ENCODE peak calls at places on chromosomes 2 and 18, in eight cellular contexts. A is A549, K is body of pancreas, I is HepG2, B is HCT116, N is tibial nerve, R is heart left ventricle, V is GM12892. Z is an unnamed sample.

GRCh38 chr2:207135340-207135739 is 30.4 kb downstream of the KLF7 start:
- DNase-seq in A (no peak), K (no peak), I (no peak), B (no peak), N (no peak), R (no peak), V (no peak), Z (no peak)

GRCh38 chr2:231138699-231139098 is 13.9 kb upstream of the HTR2B start:
- DNase-seq in A (no peak), K (no peak), I (no peak), B (no peak), N (no peak), R (no peak), V (no peak), Z (no peak)

GRCh38 chr2:148990968-148991367 is 47.5 kb upstream of the LYPD6B start:
- DNase-seq in A (no peak), K (no peak), I (peak; percentile 9), B (no peak), N (no peak), R (no peak), V (no peak), Z (no peak)

GRCh38 chr2:5695641-5696350 is 3.6 kb downstream of the SOX11 start:
- DNase-seq in A (no peak), K (no peak), I (no peak), B (no peak), N (no peak), R (no peak), V (no peak), Z (no peak)

GRCh38 chr2:135637456-135638087 is 104.1 kb upstream of the UBXN4 start:
- DNase-seq in A (no peak), K (no peak), I (no peak), B (no peak), N (no peak), R (no peak), V (no peak), Z (no peak)

GRCh38 chr2:128371248-128371630 is 52.6 kb upstream of the HS6ST1 start:
- DNase-seq in A (no peak), K (no peak), I (no peak), B (no peak), N (no peak), R (no peak), V (no peak), Z (no peak)

GRCh38 chr2:193463016-193463415 is 1268.3 kb upstream of the TMEFF2 start:
- DNase-seq in A (no peak), K (no peak), I (no peak), B (no peak), N (no peak), R (no peak), V (no peak), Z (no peak)

GRCh38 chr2:221202431-221202830 is 369.7 kb downstream of the EPHA4 start:
- DNase-seq in A (no peak), K (no peak), I (no peak), B (no peak), N (no peak), R (no peak), V (no peak), Z (no peak)

GRCh38 chr2:145041706-145042105 is 521.8 kb upstream of the ZEB2 start:
- DNase-seq in A (no peak), K (no peak), I (no peak), B (no peak), N (no peak), R (no peak), V (no peak), Z (no peak)

GRCh38 chr2:64487256-64488049 is 33.5 kb downstream of the LGALSL start:
- DNase-seq in A (no peak), K (peak; percentile 14), I (no peak), B (no peak), N (no peak), R (no peak), V (no peak), Z (no peak)

GRCh38 chr2:207258191-207258991 is 92.6 kb upstream of the KLF7 start:
- DNase-seq in A (peak; percentile 66), K (no peak), I (no peak), B (no peak), N (no peak), R (peak; percentile 59), V (no peak), Z (peak; percentile 44)

GRCh38 chr2:69141081-69141480 is 128.1 kb downstream of the ANTXR1 start:
- DNase-seq in A (no peak), K (no peak), I (no peak), B (no peak), N (peak; percentile 21), R (peak; percentile 34), V (no peak), Z (no peak)

GRCh38 chr2:176470713-176471112 is 201.5 kb downstream of the MTX2 start:
- DNase-seq in A (no peak), K (no peak), I (no peak), B (no peak), N (no peak), R (no peak), V (no peak), Z (no peak)

GRCh38 chr2:171346723-171347104 is 87.1 kb downstream of the METTL8 start:
- DNase-seq in A (no peak), K (no peak), I (no peak), B (no peak), N (no peak), R (no peak), V (no peak), Z (no peak)

GRCh38 chr18:21760321-21760720 is 19.7 kb downstream of the MIB1 start:
- DNase-seq in A (no peak), K (no peak), I (no peak), B (no peak), N (no peak), R (no peak), V (no peak), Z (no peak)

DNA sequence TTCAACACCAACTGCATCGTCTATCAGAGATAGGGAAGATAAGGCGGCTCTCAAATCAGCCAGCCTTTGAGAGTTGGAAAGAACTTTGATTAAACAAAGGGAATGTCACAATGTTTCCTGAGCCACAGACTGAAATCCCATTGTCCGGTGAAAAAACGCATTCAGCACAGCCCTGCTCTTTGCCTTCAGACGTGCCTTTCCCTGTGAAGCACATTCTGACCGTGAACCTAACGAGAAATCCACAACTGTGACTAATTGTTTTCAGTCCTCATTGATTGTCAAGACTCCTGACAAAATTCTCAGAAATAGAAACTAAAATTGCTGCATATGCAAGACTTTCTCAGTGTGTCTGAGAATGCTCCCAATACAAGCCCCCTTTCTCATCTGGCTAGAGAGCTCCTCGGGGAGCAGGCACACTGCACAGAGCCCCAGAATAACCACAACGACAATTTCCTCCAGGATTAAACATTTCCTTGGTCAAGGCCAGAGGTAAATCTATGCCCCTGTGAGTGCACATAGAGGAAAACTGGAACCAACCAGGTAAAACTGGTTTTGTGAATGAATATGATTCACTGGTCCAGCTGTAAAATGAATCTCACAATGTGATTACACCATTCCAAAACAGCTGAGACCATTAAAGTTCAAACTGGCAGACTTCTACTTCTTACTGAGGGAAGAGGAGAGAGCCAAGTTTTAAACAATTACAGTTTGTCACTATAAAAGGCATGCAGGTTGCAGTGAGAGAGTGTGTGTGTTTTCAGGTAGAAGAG is 561.9 kb upstream of the ID2 start:
- DNase-seq in A (no peak), K (no peak), I (peak; percentile 99), B (no peak), N (no peak), R (no peak), V (no peak), Z (no peak)
- TF ChIP-seq POLR2A in A (no peak), K (peak; percentile 13), I (peak; percentile 84), B (no peak), N (no peak), R (no peak), V (no peak), Z (no peak)

GRCh38 chr2:74524005-74524404 is 2.0 kb downstream of the DQX1 start:
- DNase-seq in A (no peak), K (no peak), I (no peak), B (no peak), N (no peak), R (no peak), V (no peak), Z (no peak)

GRCh38 chr2:74526649-74527230 is 709 bp upstream of the DQX1 start:
- DNase-seq in A (no peak), K (no peak), I (no peak), B (no peak), N (no peak), R (no peak), V (no peak), Z (no peak)

GRCh38 chr2:74524955-74525716 is 895 bp downstream of the DQX1 start:
- DNase-seq in A (no peak), K (no peak), I (no peak), B (no peak), N (no peak), R (no peak), V (no peak), Z (no peak)

GRCh38 chr2:74527741-74528140 is 1.7 kb upstream of the DQX1 start:
- DNase-seq in A (no peak), K (no peak), I (no peak), B (no peak), N (no peak), R (no peak), V (no peak), Z (no peak)

DNA sequence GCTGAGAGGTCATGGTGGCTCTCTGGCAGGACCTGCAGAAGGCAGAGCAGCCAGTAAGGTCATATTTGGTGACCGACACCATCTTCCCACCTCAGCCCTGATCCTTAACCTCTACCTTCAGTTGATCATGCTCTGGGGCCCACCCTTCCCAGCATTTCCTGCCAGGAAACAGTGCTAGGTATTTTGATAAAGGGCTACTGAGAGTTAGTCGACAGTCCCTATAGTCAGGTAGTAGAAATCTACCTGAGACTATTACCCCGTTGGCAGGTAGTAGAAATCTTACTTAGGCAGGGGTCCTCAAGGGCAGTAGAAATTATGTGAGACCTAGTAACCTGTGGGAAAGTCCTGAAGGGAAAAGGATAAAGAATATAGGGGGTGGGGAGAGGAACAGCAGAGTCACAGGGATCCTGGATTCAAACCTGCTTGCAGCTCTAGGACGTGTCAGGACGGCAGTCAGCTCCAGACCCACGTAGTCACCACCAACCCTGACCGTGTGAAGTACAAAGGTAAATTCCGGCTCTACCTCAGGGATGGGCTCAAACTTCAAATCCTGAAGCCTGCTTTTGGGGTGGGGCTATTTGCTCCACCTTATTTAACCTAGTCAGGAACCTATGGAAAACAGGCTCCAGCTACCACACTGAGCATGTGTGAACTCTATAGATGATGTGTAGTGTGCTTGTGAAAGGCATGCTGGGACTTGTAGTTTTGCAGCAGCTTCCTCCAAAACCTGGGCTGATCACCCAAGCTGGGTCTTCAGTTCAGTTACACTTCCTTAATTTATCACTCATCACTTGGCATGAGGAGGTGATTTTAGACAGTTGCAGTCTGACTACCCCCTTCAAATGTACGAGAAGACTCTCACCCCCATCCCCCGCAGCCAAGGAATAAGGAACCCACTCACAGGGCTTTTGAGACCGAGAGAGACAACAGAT is at the start of gene DQX1:
- DNase-seq in A (no peak), K (no peak), I (peak; percentile 99), B (no peak), N (no peak), R (no peak), V (no peak), Z (peak; percentile 58)
- TF ChIP-seq POLR2A in A (no peak), K (no peak), I (peak; percentile 98), B (no peak), N (no peak), R (no peak), V (peak; percentile 39), Z (no peak)

GRCh38 chr18:23689616-23690504 is 607 bp downstream of the LAMA3 start:
- DNase-seq in A (peak; percentile 17), K (peak; percentile 22), I (no peak), B (no peak), N (no peak), R (peak; percentile 13), V (no peak), Z (no peak)
- TF ChIP-seq POLR2A in A (no peak), K (no peak), I (no peak), B (no peak), N (no peak), R (no peak), V (no peak), Z (no peak)

GRCh38 chr2:134287323-134287722 is 33.5 kb downstream of the MGAT5 start:
- DNase-seq in A (no peak), K (no peak), I (no peak), B (no peak), N (no peak), R (no peak), V (no peak), Z (no peak)
- TF ChIP-seq POLR2A in A (no peak), K (no peak), I (no peak), B (no peak), N (no peak), R (no peak), V (no peak), Z (no peak)

Z was measured in erythroblast.